ENCODE peak calls at places on chromosome X, in four cellular contexts. O is IMR-90, Y is H9, J is H1. A is an unnamed sample. For H3K4me1, the result is how much of the 10 kb centered on the place peaks cover.

GRCh38 chrX:68249904-68250303 is 183.4 kb downstream of the OPHN1 start:
- DNase-seq in Y (no peak), J (no peak), O (no peak), A (no peak)

GRCh38 chrX:23525531-23525930 is 141.8 kb upstream of the PRDX4 start:
- DNase-seq in J (no peak), O (no peak), Y (no peak), A (no peak)

GRCh38 chrX:39689374-39690104 is 408.2 kb downstream of the BCOR start:
- DNase-seq in J (no peak), O (no peak), Y (peak), A (peak)

GRCh38 chrX:49627030-49627777 is 28.4 kb downstream of the GAGE1 start:
- DNase-seq in Y (peak), O (no peak), J (no peak), A (peak)

GRCh38 chrX:136395271-136395670 is 92.5 kb upstream of the BRS3 start:
- DNase-seq in O (peak), Y (no peak), J (no peak), A (no peak)

GRCh38 chrX:427812-428725 is 41.4 kb upstream of the PPP2R3B start:
- DNase-seq in Y (peak), O (no peak), J (peak), A (peak)

GRCh38 chrX:106599411-106599810 is 12.4 kb upstream of the RADX start:
- DNase-seq in O (no peak), J (no peak), Y (no peak), A (no peak)

GRCh38 chrX:117510453-117510852 is 606.2 kb downstream of the KLHL13 start:
- DNase-seq in O (no peak), J (no peak), Y (no peak), A (peak)

GRCh38 chrX:9885150-9885549 is 82.0 kb upstream of the CLDN34 start:
- DNase-seq in O (peak), Y (peak), J (no peak), A (peak)

GRCh38 chrX:67998540-67998939 is 434.8 kb downstream of the OPHN1 start:
- DNase-seq in Y (no peak), O (no peak), J (no peak), A (no peak)

GRCh38 chrX:386239-386767 is 404 bp downstream of the PPP2R3B start:
- DNase-seq in J (no peak), Y (no peak), O (no peak), A (no peak)

GRCh38 chrX:40318076-40318475 is 220.3 kb upstream of the BCOR start:
- DNase-seq in J (no peak), Y (no peak), O (no peak), A (no peak)

GRCh38 chrX:110741213-110741796 is 54.3 kb downstream of the CHRDL1 start:
- DNase-seq in O (peak), J (no peak), Y (peak), A (peak)

GRCh38 chrX:63330681-63331080 is 20.5 kb downstream of the SPIN4 start:
- DNase-seq in Y (no peak), O (no peak), J (no peak), A (no peak)

GRCh38 chrX:134374294-134374693 is 85.7 kb upstream of the HPRT1 start:
- DNase-seq in J (no peak), Y (no peak), O (no peak), A (no peak)

GRCh38 chrX:139875831-139876230 is 57.0 kb downstream of the ATP11C start:
- DNase-seq in Y (no peak), O (no peak), J (no peak), A (no peak)

GRCh38 chrX:45497290-45497689 is 296.6 kb upstream of the DIPK2B start:
- DNase-seq in Y (no peak), J (no peak), O (peak), A (no peak)

GRCh38 chrX:19673334-19674040 is 158.2 kb upstream of the MAP3K15 start:
- DNase-seq in J (no peak), Y (no peak), O (peak), A (peak)

GRCh38 chrX:150269613-150270254 is 93.4 kb upstream of the MAMLD1 start:
- DNase-seq in O (no peak), J (no peak), Y (no peak), A (peak)

GRCh38 chrX:35101901-35102300 is 159.3 kb downstream of the FAM47B start:
- DNase-seq in Y (no peak), J (no peak), O (peak), A (no peak)

GRCh38 chrX:56800801-56801200 is 71.8 kb downstream of the NBDY start:
- DNase-seq in O (no peak), Y (peak), J (no peak), A (peak)

GRCh38 chrX:106484233-106484632 is 127.5 kb upstream of the RADX start:
- DNase-seq in Y (no peak), O (no peak), J (no peak), A (no peak)

GRCh38 chrX:129945131-129945530 is 37.3 kb upstream of the BCORL1 start:
- DNase-seq in Y (no peak), J (no peak), O (peak), A (no peak)

GRCh38 chrX:1912193-1912592 is 297.3 kb downstream of the ASMT start:
- DNase-seq in O (no peak), Y (no peak), J (no peak), A (no peak)

GRCh38 chrX:49166914-49167739 is 4.6 kb downstream of the MAGIX start:
- DNase-seq in Y (no peak), O (peak), J (no peak), A (peak)

GRCh38 chrX:3950373-3950772 is 236.9 kb upstream of the PRKX start:
- DNase-seq in J (no peak), O (no peak), Y (no peak), A (no peak)

GRCh38 chrX:145405012-145405411 is 157.7 kb downstream of the SPANXN1 start:
- DNase-seq in Y (no peak), J (no peak), O (peak), A (peak)

GRCh38 chrX:108361316-108361715 is 76.9 kb downstream of the COL4A6 start:
- DNase-seq in J (no peak), O (peak), Y (no peak), A (no peak)

GRCh38 chrX:108366644-108367406 is 71.4 kb downstream of the COL4A6 start:
- DNase-seq in J (no peak), O (no peak), Y (no peak), A (no peak)

GRCh38 chrX:108359811-108360602 is 78.2 kb downstream of the COL4A6 start:
- DNase-seq in J (no peak), Y (no peak), O (peak), A (no peak)

GRCh38 chrX:108362026-108362425 is 76.2 kb downstream of the COL4A6 start:
- DNase-seq in O (no peak), J (no peak), Y (no peak), A (no peak)
- H4K5ac ChIP-seq in O (no peak), J (no peak), Y (no peak), A (no peak)

DNA sequence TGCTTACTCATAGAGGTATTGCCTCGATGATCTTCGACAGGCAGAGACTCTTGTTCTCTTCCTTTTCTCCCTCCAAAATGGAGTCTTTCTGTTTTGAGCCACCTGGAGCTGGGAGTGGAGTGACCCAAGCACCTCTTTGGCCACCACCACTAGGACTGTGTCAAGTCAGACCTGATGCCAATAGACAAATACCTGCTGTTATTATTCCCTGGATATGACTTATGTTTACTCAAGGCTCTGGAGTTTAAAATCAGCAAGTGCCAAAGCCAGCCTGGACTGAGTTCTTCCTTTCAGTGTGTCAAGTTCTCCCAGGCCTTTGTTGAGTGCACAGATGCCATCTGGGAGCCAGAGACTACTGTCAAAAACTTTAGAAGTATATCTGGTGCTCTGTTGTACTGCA is 130.2 kb upstream of the SLC6A14 start:
- DNase-seq in J (no peak), O (no peak), Y (no peak), A (no peak)
- H3K4me1 ChIP-seq in J (under half), O (under half), Y (under half), A (under half)

GRCh38 chrX:55490121-55490520 is 473 bp upstream of the USP51 start:
- DNase-seq in Y (no peak), J (no peak), O (no peak), A (no peak)
- H3K18ac ChIP-seq in Y (no peak), J (no peak), O (no peak), A (peak)

GRCh38 chrX:66008403-66008970 is 31.4 kb downstream of the VSIG4 start:
- DNase-seq in Y (no peak), J (no peak), O (no peak), A (no peak)
- H4K5ac ChIP-seq in Y (no peak), J (no peak), O (no peak), A (no peak)

GRCh38 chrX:12997898-12998687 is 23.2 kb downstream of the TMSB4X start:
- DNase-seq in J (no peak), Y (no peak), O (no peak), A (no peak)
- H3K4me1 ChIP-seq in J (under half), Y (under half), O (under half), A (under half)

GRCh38 chrX:30793767-30794103 is 95.3 kb downstream of the TAB3 start:
- DNase-seq in O (no peak), J (no peak), Y (no peak), A (no peak)

GRCh38 chrX:30794497-30794896 is 94.6 kb downstream of the TAB3 start:
- DNase-seq in O (no peak), J (no peak), Y (peak), A (no peak)

GRCh38 chrX:30793075-30793766 is 95.8 kb downstream of the TAB3 start:
- DNase-seq in O (no peak), J (no peak), Y (no peak), A (no peak)

GRCh38 chrX:30787012-30787411 is 102.0 kb downstream of the TAB3 start:
- DNase-seq in Y (peak), J (no peak), O (no peak), A (no peak)

DNA sequence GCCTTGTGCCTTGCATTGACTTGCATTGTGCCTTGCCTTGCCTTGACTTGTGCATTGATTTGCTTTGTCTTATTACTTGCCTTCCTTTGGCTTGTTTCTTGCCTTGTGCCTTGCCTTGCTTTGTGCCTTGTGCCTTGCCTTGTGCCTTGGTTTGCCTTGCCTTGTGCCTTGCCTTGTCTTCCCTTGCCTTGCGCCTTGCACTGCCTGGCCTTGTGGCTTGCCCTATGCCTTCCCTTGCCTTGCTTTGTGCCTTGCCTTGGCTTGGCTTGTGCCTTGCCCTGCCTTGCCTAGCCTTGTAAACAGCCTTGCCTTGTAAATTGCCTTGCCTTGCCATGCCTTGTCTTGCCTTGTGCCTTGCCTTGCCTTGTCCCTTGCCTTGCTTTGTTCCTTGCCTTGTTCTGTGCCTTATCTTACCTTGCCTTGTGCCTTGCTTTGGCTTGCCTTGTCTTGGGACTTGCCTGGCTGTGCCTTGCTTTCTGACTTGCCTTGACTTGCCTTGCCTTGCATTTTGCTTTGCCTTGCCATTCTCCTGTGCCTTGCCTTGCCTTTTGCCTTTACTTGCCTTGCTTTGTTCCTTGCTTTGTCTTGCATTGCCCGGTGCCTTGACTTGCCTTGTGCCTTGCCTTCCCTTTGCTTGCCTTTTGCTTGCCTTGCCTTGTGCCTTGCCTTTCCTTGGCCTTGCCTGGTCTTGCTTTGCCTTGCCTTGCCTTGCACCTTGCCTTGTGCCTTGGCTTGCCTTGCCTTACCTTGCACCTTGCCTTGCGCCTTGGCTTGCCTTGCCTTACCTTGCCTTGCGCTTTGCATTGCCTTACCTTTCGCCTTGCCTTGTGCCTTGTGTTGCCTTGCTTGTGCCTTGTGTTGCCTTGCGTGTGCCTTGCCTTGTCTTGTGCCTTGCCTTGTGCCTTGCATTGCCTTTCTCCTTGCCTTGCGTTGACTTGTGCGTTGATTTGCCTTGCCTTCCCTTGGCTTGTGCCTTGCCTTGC is 97.5 kb downstream of the TAB3 start:
- DNase-seq in O (no peak), J (no peak), Y (no peak), A (no peak)
- H3K18ac ChIP-seq in O (no peak), J (peak), Y (no peak), A (no peak)

DNA sequence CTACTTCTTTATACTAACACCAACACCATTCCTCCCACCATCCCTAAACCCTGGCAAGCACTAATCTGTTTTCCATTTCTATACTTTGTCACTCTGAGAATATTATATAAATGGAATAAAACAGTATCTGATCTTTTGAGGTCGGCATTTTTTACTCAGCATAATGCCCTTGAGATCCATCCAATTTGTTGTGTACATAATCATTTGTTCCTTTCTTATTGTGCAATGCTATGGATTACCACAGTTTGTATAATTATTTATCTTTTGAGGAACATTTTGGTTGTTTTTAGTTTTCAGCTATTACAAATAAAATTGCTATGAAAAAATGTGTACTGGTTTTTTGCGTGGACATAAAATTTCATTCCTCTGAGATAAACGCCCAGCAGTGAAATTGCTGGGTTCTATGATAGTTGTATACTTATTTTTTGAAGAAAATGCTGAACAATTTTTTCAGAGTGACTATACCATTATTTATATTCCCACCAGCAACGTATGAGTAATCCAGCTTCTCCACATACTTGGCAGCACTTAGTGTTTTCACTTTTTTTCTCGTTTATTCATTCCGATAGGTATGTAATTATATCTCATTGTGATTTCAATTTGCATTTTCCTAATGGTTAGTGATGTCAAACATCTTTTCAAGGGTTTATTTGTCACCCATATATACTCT is 154.3 kb upstream of the DCAF8L1 start:
- DNase-seq in O (peak), Y (no peak), J (no peak), A (no peak)
- H4K5ac ChIP-seq in O (no peak), Y (no peak), J (no peak), A (no peak)

GRCh38 chrX:7617994-7618393 is 225.0 kb upstream of the VCX start:
- DNase-seq in O (no peak), J (no peak), Y (no peak), A (no peak)
- H3K4me1 ChIP-seq in O (under half), J (under half), Y (under half), A (under half)